ENCODE peak calls at places on chromosome 17, in nine cellular contexts. One of them, this sample, is unnamed.

GRCh38 chr17:76562734-76563148 is 22.9 kb downstream of the PRCD start:
- DNase-seq in activated CD4-positive, alpha-beta T cell treated with anti-CD3 and anti-CD28 coated beads, Interleukin-2, amount 50 U/mL, for 48 hours: no peak
- DNase-seq in adipocyte: peak; percentile 73
- DNase-seq in stimulated activated naive CD8-positive, alpha-beta T cell treated with anti-CD3 and anti-CD28 coated beads, Interleukin-15, amount 100 ng/mL, for 72 hours: no peak
- DNase-seq in stimulated activated CD4-positive, alpha-beta T cell treated with anti-CD3 and anti-CD28 coated beads, Interleukin-1b, Interleukin-23, amount 100 ng/mL, for 24 hours: no peak
- DNase-seq in GM13977: no peak
- DNase-seq in AG20443: peak; percentile 72
- DNase-seq in uterus: peak; percentile 84
- DNase-seq in cerebellar nuclear complex: no peak
- DNase-seq in this sample: no peak

GRCh38 chr17:13634001-13634400 is 32.3 kb upstream of the HS3ST3A1 start:
- DNase-seq in activated CD4-positive, alpha-beta T cell treated with anti-CD3 and anti-CD28 coated beads, Interleukin-2, amount 50 U/mL, for 48 hours: no peak
- DNase-seq in adipocyte: no peak
- DNase-seq in stimulated activated naive CD8-positive, alpha-beta T cell treated with anti-CD3 and anti-CD28 coated beads, Interleukin-15, amount 100 ng/mL, for 72 hours: no peak
- DNase-seq in stimulated activated CD4-positive, alpha-beta T cell treated with anti-CD3 and anti-CD28 coated beads, Interleukin-1b, Interleukin-23, amount 100 ng/mL, for 24 hours: no peak
- DNase-seq in GM13977: no peak
- DNase-seq in AG20443: no peak
- DNase-seq in uterus: no peak
- DNase-seq in cerebellar nuclear complex: no peak
- DNase-seq in this sample: no peak

GRCh38 chr17:17874478-17874877 is 37.7 kb upstream of the SREBF1 start:
- DNase-seq in activated CD4-positive, alpha-beta T cell treated with anti-CD3 and anti-CD28 coated beads, Interleukin-2, amount 50 U/mL, for 48 hours: no peak
- DNase-seq in adipocyte: peak; percentile 28
- DNase-seq in stimulated activated naive CD8-positive, alpha-beta T cell treated with anti-CD3 and anti-CD28 coated beads, Interleukin-15, amount 100 ng/mL, for 72 hours: no peak
- DNase-seq in stimulated activated CD4-positive, alpha-beta T cell treated with anti-CD3 and anti-CD28 coated beads, Interleukin-1b, Interleukin-23, amount 100 ng/mL, for 24 hours: no peak
- DNase-seq in GM13977: no peak
- DNase-seq in AG20443: peak; percentile 67
- DNase-seq in uterus: no peak
- DNase-seq in cerebellar nuclear complex: no peak
- DNase-seq in this sample: no peak

GRCh38 chr17:19470529-19471261 is 59.7 kb downstream of the RNF112 start:
- DNase-seq in activated CD4-positive, alpha-beta T cell treated with anti-CD3 and anti-CD28 coated beads, Interleukin-2, amount 50 U/mL, for 48 hours: no peak
- DNase-seq in adipocyte: peak; percentile 51
- DNase-seq in stimulated activated naive CD8-positive, alpha-beta T cell treated with anti-CD3 and anti-CD28 coated beads, Interleukin-15, amount 100 ng/mL, for 72 hours: no peak
- DNase-seq in stimulated activated CD4-positive, alpha-beta T cell treated with anti-CD3 and anti-CD28 coated beads, Interleukin-1b, Interleukin-23, amount 100 ng/mL, for 24 hours: no peak
- DNase-seq in GM13977: no peak
- DNase-seq in AG20443: peak; percentile 78
- DNase-seq in uterus: peak; percentile 82
- DNase-seq in cerebellar nuclear complex: peak; percentile 28
- DNase-seq in this sample: no peak

GRCh38 chr17:7404737-7405412 is 978 bp upstream of the TMEM256 start:
- DNase-seq in activated CD4-positive, alpha-beta T cell treated with anti-CD3 and anti-CD28 coated beads, Interleukin-2, amount 50 U/mL, for 48 hours: no peak
- DNase-seq in adipocyte: no peak
- DNase-seq in stimulated activated naive CD8-positive, alpha-beta T cell treated with anti-CD3 and anti-CD28 coated beads, Interleukin-15, amount 100 ng/mL, for 72 hours: no peak
- DNase-seq in stimulated activated CD4-positive, alpha-beta T cell treated with anti-CD3 and anti-CD28 coated beads, Interleukin-1b, Interleukin-23, amount 100 ng/mL, for 24 hours: no peak
- DNase-seq in GM13977: peak; percentile 81
- DNase-seq in AG20443: peak; percentile 89
- DNase-seq in uterus: peak; percentile 75
- DNase-seq in cerebellar nuclear complex: no peak
- DNase-seq in this sample: no peak

GRCh38 chr17:48841395-48841831 is 10.6 kb downstream of the CALCOCO2 start:
- DNase-seq in activated CD4-positive, alpha-beta T cell treated with anti-CD3 and anti-CD28 coated beads, Interleukin-2, amount 50 U/mL, for 48 hours: no peak
- DNase-seq in adipocyte: peak; percentile 95
- DNase-seq in stimulated activated naive CD8-positive, alpha-beta T cell treated with anti-CD3 and anti-CD28 coated beads, Interleukin-15, amount 100 ng/mL, for 72 hours: peak; percentile 46
- DNase-seq in stimulated activated CD4-positive, alpha-beta T cell treated with anti-CD3 and anti-CD28 coated beads, Interleukin-1b, Interleukin-23, amount 100 ng/mL, for 24 hours: no peak
- DNase-seq in GM13977: peak; percentile 66
- DNase-seq in AG20443: peak; percentile 49
- DNase-seq in uterus: peak; percentile 63
- DNase-seq in cerebellar nuclear complex: no peak
- DNase-seq in this sample: no peak

GRCh38 chr17:76452646-76453430 is at the start of gene UBE2O:
- DNase-seq in activated CD4-positive, alpha-beta T cell treated with anti-CD3 and anti-CD28 coated beads, Interleukin-2, amount 50 U/mL, for 48 hours: peak; percentile 93
- DNase-seq in adipocyte: peak; percentile 96
- DNase-seq in stimulated activated naive CD8-positive, alpha-beta T cell treated with anti-CD3 and anti-CD28 coated beads, Interleukin-15, amount 100 ng/mL, for 72 hours: peak; percentile 91
- DNase-seq in stimulated activated CD4-positive, alpha-beta T cell treated with anti-CD3 and anti-CD28 coated beads, Interleukin-1b, Interleukin-23, amount 100 ng/mL, for 24 hours: peak; percentile 90
- DNase-seq in GM13977: peak; percentile 98
- DNase-seq in AG20443: peak; percentile 99
- DNase-seq in uterus: peak; percentile 71
- DNase-seq in cerebellar nuclear complex: peak; percentile 40
- DNase-seq in this sample: peak; percentile 93

GRCh38 chr17:7177210-7177953 is 1.8 kb downstream of the ASGR1 start:
- DNase-seq in activated CD4-positive, alpha-beta T cell treated with anti-CD3 and anti-CD28 coated beads, Interleukin-2, amount 50 U/mL, for 48 hours: peak; percentile 70
- DNase-seq in adipocyte: peak; percentile 90
- DNase-seq in stimulated activated naive CD8-positive, alpha-beta T cell treated with anti-CD3 and anti-CD28 coated beads, Interleukin-15, amount 100 ng/mL, for 72 hours: peak; percentile 71
- DNase-seq in stimulated activated CD4-positive, alpha-beta T cell treated with anti-CD3 and anti-CD28 coated beads, Interleukin-1b, Interleukin-23, amount 100 ng/mL, for 24 hours: peak; percentile 42
- DNase-seq in GM13977: peak; percentile 89
- DNase-seq in AG20443: peak; percentile 92
- DNase-seq in uterus: peak; percentile 64
- DNase-seq in cerebellar nuclear complex: peak; percentile 24
- DNase-seq in this sample: peak; percentile 76

GRCh38 chr17:55659661-55660060 is 63.0 kb downstream of the TMEM100 start:
- DNase-seq in activated CD4-positive, alpha-beta T cell treated with anti-CD3 and anti-CD28 coated beads, Interleukin-2, amount 50 U/mL, for 48 hours: no peak
- DNase-seq in adipocyte: no peak
- DNase-seq in stimulated activated naive CD8-positive, alpha-beta T cell treated with anti-CD3 and anti-CD28 coated beads, Interleukin-15, amount 100 ng/mL, for 72 hours: no peak
- DNase-seq in stimulated activated CD4-positive, alpha-beta T cell treated with anti-CD3 and anti-CD28 coated beads, Interleukin-1b, Interleukin-23, amount 100 ng/mL, for 24 hours: no peak
- DNase-seq in GM13977: no peak
- DNase-seq in AG20443: no peak
- DNase-seq in uterus: no peak
- DNase-seq in cerebellar nuclear complex: no peak
- DNase-seq in this sample: no peak

GRCh38 chr17:68910256-68910705 is 44.9 kb downstream of the ABCA8 start:
- DNase-seq in activated CD4-positive, alpha-beta T cell treated with anti-CD3 and anti-CD28 coated beads, Interleukin-2, amount 50 U/mL, for 48 hours: no peak
- DNase-seq in adipocyte: no peak
- DNase-seq in stimulated activated naive CD8-positive, alpha-beta T cell treated with anti-CD3 and anti-CD28 coated beads, Interleukin-15, amount 100 ng/mL, for 72 hours: no peak
- DNase-seq in stimulated activated CD4-positive, alpha-beta T cell treated with anti-CD3 and anti-CD28 coated beads, Interleukin-1b, Interleukin-23, amount 100 ng/mL, for 24 hours: no peak
- DNase-seq in GM13977: no peak
- DNase-seq in AG20443: no peak
- DNase-seq in uterus: peak; percentile 27
- DNase-seq in cerebellar nuclear complex: no peak
- DNase-seq in this sample: no peak

GRCh38 chr17:7837375-7838290 is 3.6 kb downstream of the KDM6B start:
- DNase-seq in activated CD4-positive, alpha-beta T cell treated with anti-CD3 and anti-CD28 coated beads, Interleukin-2, amount 50 U/mL, for 48 hours: no peak
- DNase-seq in adipocyte: peak; percentile 26
- DNase-seq in stimulated activated naive CD8-positive, alpha-beta T cell treated with anti-CD3 and anti-CD28 coated beads, Interleukin-15, amount 100 ng/mL, for 72 hours: no peak
- DNase-seq in stimulated activated CD4-positive, alpha-beta T cell treated with anti-CD3 and anti-CD28 coated beads, Interleukin-1b, Interleukin-23, amount 100 ng/mL, for 24 hours: no peak
- DNase-seq in GM13977: no peak
- DNase-seq in AG20443: no peak
- DNase-seq in uterus: no peak
- DNase-seq in cerebellar nuclear complex: no peak
- DNase-seq in this sample: no peak

GRCh38 chr17:77273397-77274136 is 132.8 kb downstream of the SEC14L1 start:
- DNase-seq in activated CD4-positive, alpha-beta T cell treated with anti-CD3 and anti-CD28 coated beads, Interleukin-2, amount 50 U/mL, for 48 hours: no peak
- DNase-seq in adipocyte: no peak
- DNase-seq in stimulated activated naive CD8-positive, alpha-beta T cell treated with anti-CD3 and anti-CD28 coated beads, Interleukin-15, amount 100 ng/mL, for 72 hours: no peak
- DNase-seq in stimulated activated CD4-positive, alpha-beta T cell treated with anti-CD3 and anti-CD28 coated beads, Interleukin-1b, Interleukin-23, amount 100 ng/mL, for 24 hours: no peak
- DNase-seq in GM13977: no peak
- DNase-seq in AG20443: no peak
- DNase-seq in uterus: no peak
- DNase-seq in cerebellar nuclear complex: no peak
- DNase-seq in this sample: no peak

GRCh38 chr17:30920282-30920681 is 1.5 kb upstream of the ADAP2 start:
- DNase-seq in activated CD4-positive, alpha-beta T cell treated with anti-CD3 and anti-CD28 coated beads, Interleukin-2, amount 50 U/mL, for 48 hours: no peak
- DNase-seq in adipocyte: no peak
- DNase-seq in stimulated activated naive CD8-positive, alpha-beta T cell treated with anti-CD3 and anti-CD28 coated beads, Interleukin-15, amount 100 ng/mL, for 72 hours: no peak
- DNase-seq in stimulated activated CD4-positive, alpha-beta T cell treated with anti-CD3 and anti-CD28 coated beads, Interleukin-1b, Interleukin-23, amount 100 ng/mL, for 24 hours: no peak
- DNase-seq in GM13977: no peak
- DNase-seq in AG20443: no peak
- DNase-seq in uterus: no peak
- DNase-seq in cerebellar nuclear complex: no peak
- DNase-seq in this sample: peak; percentile 67

GRCh38 chr17:64534187-64534586 is 27.4 kb downstream of the CEP95 start:
- DNase-seq in activated CD4-positive, alpha-beta T cell treated with anti-CD3 and anti-CD28 coated beads, Interleukin-2, amount 50 U/mL, for 48 hours: no peak
- DNase-seq in adipocyte: no peak
- DNase-seq in stimulated activated naive CD8-positive, alpha-beta T cell treated with anti-CD3 and anti-CD28 coated beads, Interleukin-15, amount 100 ng/mL, for 72 hours: no peak
- DNase-seq in stimulated activated CD4-positive, alpha-beta T cell treated with anti-CD3 and anti-CD28 coated beads, Interleukin-1b, Interleukin-23, amount 100 ng/mL, for 24 hours: no peak
- DNase-seq in GM13977: no peak
- DNase-seq in AG20443: peak; percentile 24
- DNase-seq in uterus: no peak
- DNase-seq in cerebellar nuclear complex: no peak
- DNase-seq in this sample: no peak

GRCh38 chr17:67443931-67444597 is 67.0 kb downstream of the PITPNC1 start:
- DNase-seq in activated CD4-positive, alpha-beta T cell treated with anti-CD3 and anti-CD28 coated beads, Interleukin-2, amount 50 U/mL, for 48 hours: no peak
- DNase-seq in adipocyte: no peak
- DNase-seq in stimulated activated naive CD8-positive, alpha-beta T cell treated with anti-CD3 and anti-CD28 coated beads, Interleukin-15, amount 100 ng/mL, for 72 hours: no peak
- DNase-seq in stimulated activated CD4-positive, alpha-beta T cell treated with anti-CD3 and anti-CD28 coated beads, Interleukin-1b, Interleukin-23, amount 100 ng/mL, for 24 hours: no peak
- DNase-seq in GM13977: no peak
- DNase-seq in AG20443: peak; percentile 27
- DNase-seq in uterus: peak; percentile 42
- DNase-seq in cerebellar nuclear complex: no peak
- DNase-seq in this sample: no peak

GRCh38 chr17:73291260-73291801 is 20.5 kb downstream of the CDC42EP4 start:
- DNase-seq in activated CD4-positive, alpha-beta T cell treated with anti-CD3 and anti-CD28 coated beads, Interleukin-2, amount 50 U/mL, for 48 hours: no peak
- DNase-seq in adipocyte: peak; percentile 91
- DNase-seq in stimulated activated naive CD8-positive, alpha-beta T cell treated with anti-CD3 and anti-CD28 coated beads, Interleukin-15, amount 100 ng/mL, for 72 hours: no peak
- DNase-seq in stimulated activated CD4-positive, alpha-beta T cell treated with anti-CD3 and anti-CD28 coated beads, Interleukin-1b, Interleukin-23, amount 100 ng/mL, for 24 hours: no peak
- DNase-seq in GM13977: peak; percentile 52
- DNase-seq in AG20443: peak; percentile 95
- DNase-seq in uterus: peak; percentile 68
- DNase-seq in cerebellar nuclear complex: no peak
- DNase-seq in this sample: no peak